ENCODE peak calls at places on chromosomes 1 and 21, in eight cellular contexts. Z, I, V, R, U, Q, F and G are unnamed samples.

GRCh38 chr1:29496701-29497100 is 260.4 kb downstream of the PTPRU start:
- DNase-seq in Z (no peak), I (no peak), V (no peak), R (no peak), U (no peak), Q (no peak), F (no peak), G (no peak)

GRCh38 chr1:220811695-220812094 is 25.0 kb downstream of the MTARC1 start:
- DNase-seq in Z (no peak), I (no peak), V (no peak), R (no peak), U (no peak), Q (no peak), F (no peak), G (no peak)

GRCh38 chr1:16398371-16398953 is 31.4 kb downstream of the SZRD1 start:
- DNase-seq in Z (no peak), I (no peak), V (no peak), R (no peak), U (no peak), Q (no peak), F (no peak), G (no peak)

GRCh38 chr1:209094384-209094783 is 489.1 kb upstream of the CAMK1G start:
- DNase-seq in Z (no peak), I (no peak), V (no peak), R (no peak), U (no peak), Q (no peak), F (no peak), G (no peak)

GRCh38 chr1:91608876-91609275 is 108.2 kb downstream of the CDC7 start:
- DNase-seq in Z (no peak), I (no peak), V (no peak), R (no peak), U (no peak), Q (no peak), F (no peak), G (no peak)

GRCh38 chr1:59468828-59469428 is 172.0 kb downstream of the FGGY start:
- DNase-seq in Z (no peak), I (no peak), V (no peak), R (no peak), U (no peak), Q (no peak), F (no peak), G (no peak)

GRCh38 chr21:44383216-44383615 is 29.8 kb downstream of the TRPM2 start:
- DNase-seq in Z (no peak), I (no peak), V (no peak), R (no peak), U (no peak), Q (no peak), F (no peak), G (no peak)

GRCh38 chr1:234782821-234783220 is 172.8 kb upstream of the IRF2BP2 start:
- DNase-seq in Z (no peak), I (peak), V (no peak), R (no peak), U (no peak), Q (no peak), F (no peak), G (no peak)

GRCh38 chr1:176241385-176242015 is 34.4 kb upstream of the COP1 start:
- DNase-seq in Z (no peak), I (no peak), V (no peak), R (no peak), U (no peak), Q (no peak), F (no peak), G (no peak)

GRCh38 chr21:41762236-41762635 is 4.6 kb downstream of the RIPK4 start:
- DNase-seq in Z (no peak), I (no peak), V (no peak), R (no peak), U (no peak), Q (no peak), F (no peak), G (no peak)

GRCh38 chr21:43191521-43191920 is 22.7 kb downstream of the CRYAA start:
- DNase-seq in Z (no peak), I (no peak), V (no peak), R (no peak), U (peak), Q (no peak), F (no peak), G (peak)

GRCh38 chr21:14785679-14786078 is 239.6 kb upstream of the SAMSN1 start:
- DNase-seq in Z (no peak), I (no peak), V (no peak), R (no peak), U (no peak), Q (no peak), F (no peak), G (no peak)

GRCh38 chr1:236686815-236687160 is 489 bp downstream of the ACTN2 start:
- DNase-seq in Z (no peak), I (peak), V (peak), R (no peak), U (no peak), Q (no peak), F (no peak), G (no peak)

GRCh38 chr1:84020151-84020550 is 21.2 kb upstream of the TTLL7 start:
- DNase-seq in Z (no peak), I (no peak), V (no peak), R (no peak), U (no peak), Q (no peak), F (no peak), G (no peak)

GRCh38 chr1:15066191-15066590 is 87.4 kb upstream of the TMEM51 start:
- DNase-seq in Z (no peak), I (no peak), V (peak), R (peak), U (no peak), Q (no peak), F (no peak), G (peak)

GRCh38 chr1:68049941-68050878 is at the start of gene DIRAS3:
- DNase-seq in Z (no peak), I (no peak), V (peak), R (no peak), U (no peak), Q (no peak), F (no peak), G (peak)